ENCODE peak calls at places on chromosomes 6 and 20, in six cellular contexts. One of them, this sample, is unnamed.

GRCh38 chr6:155301867-155302266 is 12.4 kb downstream of the TFB1M start:
- DNase-seq in H1: no peak
- DNase-seq in neuronal stem cell: no peak
- DNase-seq in IMR-90: peak; percentile 55
- DNase-seq in mesenchymal stem cell: peak; percentile 39
- DNase-seq in trophoblast cell: no peak
- DNase-seq in this sample: no peak

GRCh38 chr6:160917581-160917980 is 74.0 kb upstream of the MAP3K4 start:
- DNase-seq in H1: no peak
- DNase-seq in neuronal stem cell: no peak
- DNase-seq in IMR-90: no peak
- DNase-seq in mesenchymal stem cell: no peak
- DNase-seq in trophoblast cell: peak; percentile 29
- DNase-seq in this sample: no peak

GRCh38 chr6:158103228-158103627 is 64.8 kb downstream of the SERAC1 start:
- DNase-seq in H1: no peak
- DNase-seq in neuronal stem cell: no peak
- DNase-seq in IMR-90: no peak
- DNase-seq in mesenchymal stem cell: no peak
- DNase-seq in trophoblast cell: no peak
- DNase-seq in this sample: no peak

GRCh38 chr6:16849280-16850210 is 88.3 kb upstream of the ATXN1 start:
- DNase-seq in H1: no peak
- DNase-seq in neuronal stem cell: no peak
- DNase-seq in IMR-90: peak; percentile 79
- DNase-seq in mesenchymal stem cell: peak; percentile 44
- DNase-seq in trophoblast cell: peak; percentile 30
- DNase-seq in this sample: no peak

GRCh38 chr20:44019638-44020335 is 105.1 kb downstream of the TOX2 start:
- DNase-seq in H1: no peak
- DNase-seq in neuronal stem cell: no peak
- DNase-seq in IMR-90: peak; percentile 23
- DNase-seq in mesenchymal stem cell: peak; percentile 31
- DNase-seq in trophoblast cell: no peak
- DNase-seq in this sample: no peak

GRCh38 chr6:149454405-149454848 is 30.4 kb downstream of the ZC3H12D start:
- DNase-seq in H1: no peak
- DNase-seq in neuronal stem cell: no peak
- DNase-seq in IMR-90: peak; percentile 84
- DNase-seq in mesenchymal stem cell: peak; percentile 69
- DNase-seq in trophoblast cell: no peak
- DNase-seq in this sample: no peak

GRCh38 chr6:155853011-155853410 is 397.4 kb upstream of the NOX3 start:
- DNase-seq in H1: no peak
- DNase-seq in neuronal stem cell: no peak
- DNase-seq in IMR-90: no peak
- DNase-seq in mesenchymal stem cell: no peak
- DNase-seq in trophoblast cell: no peak
- DNase-seq in this sample: no peak

GRCh38 chr6:79373246-79373645 is 138.8 kb upstream of the HMGN3 start:
- DNase-seq in H1: no peak
- DNase-seq in neuronal stem cell: no peak
- DNase-seq in IMR-90: no peak
- DNase-seq in mesenchymal stem cell: no peak
- DNase-seq in trophoblast cell: no peak
- DNase-seq in this sample: no peak

GRCh38 chr20:38671186-38671585 is 53.1 kb upstream of the SLC32A1 start:
- DNase-seq in H1: no peak
- DNase-seq in neuronal stem cell: no peak
- DNase-seq in IMR-90: no peak
- DNase-seq in mesenchymal stem cell: no peak
- DNase-seq in trophoblast cell: no peak
- DNase-seq in this sample: peak; percentile 78

GRCh38 chr20:5845686-5846651 is 95.8 kb downstream of the SHLD1 start:
- DNase-seq in H1: no peak
- DNase-seq in neuronal stem cell: no peak
- DNase-seq in IMR-90: peak; percentile 45
- DNase-seq in mesenchymal stem cell: peak; percentile 95
- DNase-seq in trophoblast cell: no peak
- DNase-seq in this sample: no peak

GRCh38 chr20:44910690-44911262 is 916 bp downstream of the PABPC1L start:
- DNase-seq in H1: no peak
- DNase-seq in neuronal stem cell: peak; percentile 5
- DNase-seq in IMR-90: no peak
- DNase-seq in mesenchymal stem cell: no peak
- DNase-seq in trophoblast cell: no peak
- DNase-seq in this sample: peak; percentile 43

GRCh38 chr6:121105461-121105860 is 228.8 kb downstream of the TBC1D32 start:
- DNase-seq in H1: no peak
- DNase-seq in neuronal stem cell: no peak
- DNase-seq in IMR-90: no peak
- DNase-seq in mesenchymal stem cell: no peak
- DNase-seq in trophoblast cell: peak; percentile 1
- DNase-seq in this sample: no peak

GRCh38 chr20:52060794-52061714 is 130.5 kb downstream of the ZFP64 start:
- DNase-seq in H1: no peak
- DNase-seq in neuronal stem cell: peak; percentile 44
- DNase-seq in IMR-90: no peak
- DNase-seq in mesenchymal stem cell: peak; percentile 54
- DNase-seq in trophoblast cell: no peak
- DNase-seq in this sample: peak; percentile 64

GRCh38 chr6:161618816-161619454 is 345.1 kb upstream of the AGPAT4 start:
- DNase-seq in H1: peak; percentile 31
- DNase-seq in neuronal stem cell: peak; percentile 27
- DNase-seq in IMR-90: no peak
- DNase-seq in mesenchymal stem cell: no peak
- DNase-seq in trophoblast cell: peak; percentile 41
- DNase-seq in this sample: peak; percentile 74

GRCh38 chr6:34391023-34391485 is 1.4 kb downstream of the NUDT3 start:
- DNase-seq in H1: no peak
- DNase-seq in neuronal stem cell: no peak
- DNase-seq in IMR-90: peak; percentile 71
- DNase-seq in mesenchymal stem cell: peak; percentile 77
- DNase-seq in trophoblast cell: peak; percentile 37
- DNase-seq in this sample: no peak

GRCh38 chr20:3843490-3843889 is 3.1 kb upstream of the MAVS start:
- DNase-seq in H1: no peak
- DNase-seq in neuronal stem cell: no peak
- DNase-seq in IMR-90: peak; percentile 84
- DNase-seq in mesenchymal stem cell: peak; percentile 85
- DNase-seq in trophoblast cell: no peak
- DNase-seq in this sample: no peak

GRCh38 chr6:167146977-167147376 is 10.8 kb downstream of the GPR31 start:
- DNase-seq in H1: peak; percentile 61
- DNase-seq in neuronal stem cell: no peak
- DNase-seq in IMR-90: no peak
- DNase-seq in mesenchymal stem cell: no peak
- DNase-seq in trophoblast cell: no peak
- DNase-seq in this sample: peak; percentile 77

GRCh38 chr20:11108102-11108842 is 434.5 kb upstream of the JAG1 start:
- DNase-seq in H1: no peak
- DNase-seq in neuronal stem cell: no peak
- DNase-seq in IMR-90: peak; percentile 39
- DNase-seq in mesenchymal stem cell: no peak
- DNase-seq in trophoblast cell: no peak
- DNase-seq in this sample: no peak

GRCh38 chr6:130431346-130431745 is 65.5 kb downstream of the TMEM200A start:
- DNase-seq in H1: no peak
- DNase-seq in neuronal stem cell: no peak
- DNase-seq in IMR-90: no peak
- DNase-seq in mesenchymal stem cell: no peak
- DNase-seq in trophoblast cell: no peak
- DNase-seq in this sample: no peak

GRCh38 chr6:47787620-47788497 is 6.0 kb downstream of the OPN5 start:
- DNase-seq in H1: no peak
- DNase-seq in neuronal stem cell: peak; percentile 50
- DNase-seq in IMR-90: peak; percentile 51
- DNase-seq in mesenchymal stem cell: peak; percentile 91
- DNase-seq in trophoblast cell: peak; percentile 83
- DNase-seq in this sample: peak; percentile 69

GRCh38 chr6:2111162-2111677 is 134.2 kb downstream of the GMDS start:
- DNase-seq in H1: no peak
- DNase-seq in neuronal stem cell: no peak
- DNase-seq in IMR-90: peak; percentile 89
- DNase-seq in mesenchymal stem cell: peak; percentile 6
- DNase-seq in trophoblast cell: no peak
- DNase-seq in this sample: no peak

GRCh38 chr20:46361386-46361785 is 45.0 kb downstream of the ELMO2 start:
- DNase-seq in H1: no peak
- DNase-seq in neuronal stem cell: no peak
- DNase-seq in IMR-90: no peak
- DNase-seq in mesenchymal stem cell: no peak
- DNase-seq in trophoblast cell: no peak
- DNase-seq in this sample: no peak

GRCh38 chr6:151284012-151284411 is 44.2 kb downstream of the AKAP12 start:
- DNase-seq in H1: no peak
- DNase-seq in neuronal stem cell: no peak
- DNase-seq in IMR-90: no peak
- DNase-seq in mesenchymal stem cell: no peak
- DNase-seq in trophoblast cell: peak; percentile 62
- DNase-seq in this sample: no peak

GRCh38 chr6:136403166-136403980 is 113.7 kb upstream of the BCLAF1 start:
- DNase-seq in H1: no peak
- DNase-seq in neuronal stem cell: no peak
- DNase-seq in IMR-90: peak; percentile 97
- DNase-seq in mesenchymal stem cell: peak; percentile 91
- DNase-seq in trophoblast cell: peak; percentile 95
- DNase-seq in this sample: no peak
- H3K27ac ChIP-seq in H1: no peak overlapping the region
- H3K27ac ChIP-seq in neuronal stem cell: no peak overlapping the region
- H3K27ac ChIP-seq in IMR-90: peak overlapping the region; percentile 81
- H3K27ac ChIP-seq in mesenchymal stem cell: peak overlapping the region; percentile 25
- H3K27ac ChIP-seq in trophoblast cell: peak overlapping the region; percentile 21
- H3K27ac ChIP-seq in this sample: no peak overlapping the region

GRCh38 chr6:170177383-170178265 is 113.3 kb downstream of the DLL1 start:
- DNase-seq in H1: no peak
- DNase-seq in neuronal stem cell: no peak
- DNase-seq in IMR-90: no peak
- DNase-seq in mesenchymal stem cell: peak; percentile 5
- DNase-seq in trophoblast cell: no peak
- DNase-seq in this sample: peak; percentile 26

GRCh38 chr6:170179925-170180324 is 111.0 kb downstream of the DLL1 start:
- DNase-seq in H1: no peak
- DNase-seq in neuronal stem cell: no peak
- DNase-seq in IMR-90: no peak
- DNase-seq in mesenchymal stem cell: no peak
- DNase-seq in trophoblast cell: no peak
- DNase-seq in this sample: no peak

GRCh38 chr6:170176621-170177382 is 114.1 kb downstream of the DLL1 start:
- DNase-seq in H1: no peak
- DNase-seq in neuronal stem cell: no peak
- DNase-seq in IMR-90: no peak
- DNase-seq in mesenchymal stem cell: no peak
- DNase-seq in trophoblast cell: no peak
- DNase-seq in this sample: no peak

GRCh38 chr6:170178561-170179477 is 112.1 kb downstream of the DLL1 start:
- DNase-seq in H1: no peak
- DNase-seq in neuronal stem cell: no peak
- DNase-seq in IMR-90: peak; percentile 21
- DNase-seq in mesenchymal stem cell: no peak
- DNase-seq in trophoblast cell: no peak
- DNase-seq in this sample: peak; percentile 21

GRCh38 chr6:170178266-170178560 is 112.7 kb downstream of the DLL1 start:
- DNase-seq in H1: no peak
- DNase-seq in neuronal stem cell: no peak
- DNase-seq in IMR-90: no peak
- DNase-seq in mesenchymal stem cell: no peak
- DNase-seq in trophoblast cell: no peak
- DNase-seq in this sample: peak; percentile 25
- H2AK5ac ChIP-seq in H1: no peak overlapping the region
- H2AK5ac ChIP-seq in neuronal stem cell: peak overlapping the region; percentile 90
- H2AK5ac ChIP-seq in IMR-90: no peak overlapping the region
- H2AK5ac ChIP-seq in mesenchymal stem cell: no peak overlapping the region
- H2AK5ac ChIP-seq in trophoblast cell: no peak overlapping the region
- H2AK5ac ChIP-seq in this sample: no peak overlapping the region

GRCh38 chr6:72746276-72746675 is 124.4 kb downstream of the KCNQ5 start:
- DNase-seq in H1: no peak
- DNase-seq in neuronal stem cell: no peak
- DNase-seq in IMR-90: peak; percentile 45
- DNase-seq in mesenchymal stem cell: no peak
- DNase-seq in trophoblast cell: no peak
- DNase-seq in this sample: no peak
- H4K91ac ChIP-seq in H1: no peak overlapping the region
- H4K91ac ChIP-seq in neuronal stem cell: no peak overlapping the region
- H4K91ac ChIP-seq in IMR-90: no peak overlapping the region
- H4K91ac ChIP-seq in mesenchymal stem cell: no peak overlapping the region
- H4K91ac ChIP-seq in trophoblast cell: no peak overlapping the region
- H4K91ac ChIP-seq in this sample: no peak overlapping the region

DNA sequence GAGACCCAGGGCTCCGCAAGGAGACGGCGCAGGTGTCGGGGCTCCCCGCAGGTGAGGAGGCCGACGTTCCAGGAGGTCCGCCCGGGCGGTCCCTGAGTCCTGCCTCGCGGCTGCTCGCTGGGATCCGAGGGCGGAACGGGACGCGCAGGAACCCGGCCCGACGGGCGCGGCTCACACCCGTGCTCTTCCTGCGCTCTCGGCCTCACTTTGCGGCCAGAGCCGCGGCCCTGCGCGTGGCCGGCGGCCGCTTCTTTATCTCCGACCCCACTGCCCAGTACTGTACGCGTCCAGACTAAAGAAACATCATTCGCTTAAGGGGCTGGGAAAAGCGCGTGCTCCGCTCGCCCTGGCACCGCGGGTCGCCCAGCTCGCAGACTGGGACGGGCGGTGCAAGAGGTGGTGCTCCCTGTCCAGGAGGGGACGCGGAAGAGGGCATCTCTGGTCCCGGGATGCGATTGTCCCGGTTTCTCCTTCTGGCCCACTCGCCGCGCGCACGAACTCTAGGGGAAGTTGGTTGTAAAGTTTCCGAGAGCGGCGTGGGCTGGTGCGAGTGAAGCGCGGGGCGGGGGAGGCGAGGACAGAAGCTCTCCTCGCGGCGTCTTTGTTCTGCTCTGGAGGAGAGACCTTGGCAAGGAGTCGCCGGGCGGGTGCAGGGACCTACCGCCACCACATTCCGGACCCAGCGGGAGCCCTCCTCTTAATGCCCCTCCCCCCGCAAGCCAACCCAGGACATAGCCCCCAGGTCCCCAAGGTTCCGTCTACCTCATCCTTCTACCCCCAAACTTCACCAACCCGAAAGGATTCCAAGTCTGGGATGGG is 70.9 kb downstream of the SOX4 start:
- DNase-seq in H1: no peak
- DNase-seq in neuronal stem cell: peak; percentile 42
- DNase-seq in IMR-90: no peak
- DNase-seq in mesenchymal stem cell: peak; percentile 44
- DNase-seq in trophoblast cell: peak; percentile 25
- DNase-seq in this sample: peak; percentile 73
- H3K27ac ChIP-seq in H1: peak overlapping the region; percentile 87
- H3K27ac ChIP-seq in neuronal stem cell: no peak overlapping the region
- H3K27ac ChIP-seq in IMR-90: peak overlapping the region; percentile 22
- H3K27ac ChIP-seq in mesenchymal stem cell: no peak overlapping the region
- H3K27ac ChIP-seq in trophoblast cell: no peak overlapping the region
- H3K27ac ChIP-seq in this sample: no peak overlapping the region

DNA sequence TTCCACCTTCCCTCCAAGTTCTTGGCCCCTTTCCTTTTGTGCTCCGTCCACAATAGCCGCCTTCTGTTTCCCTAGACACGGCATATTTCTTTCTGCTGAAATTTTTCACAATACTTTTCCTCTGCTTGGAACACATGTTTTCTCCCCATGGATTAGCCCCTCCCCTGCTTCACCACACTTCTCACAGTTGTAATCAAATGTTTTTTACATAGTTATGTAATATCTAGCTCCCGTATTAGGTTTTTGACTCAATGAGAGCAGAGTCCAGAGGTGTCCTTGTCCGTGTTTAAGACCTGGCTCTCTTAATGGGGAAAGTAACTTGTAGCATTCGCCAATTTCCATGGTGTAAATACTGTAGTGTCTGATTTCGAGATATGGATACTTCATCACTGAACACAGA is 34.7 kb downstream of the PLCB1 start:
- DNase-seq in H1: no peak
- DNase-seq in neuronal stem cell: no peak
- DNase-seq in IMR-90: no peak
- DNase-seq in mesenchymal stem cell: no peak
- DNase-seq in trophoblast cell: no peak
- DNase-seq in this sample: no peak
- H2AK5ac ChIP-seq in H1: no peak overlapping the region
- H2AK5ac ChIP-seq in neuronal stem cell: no peak overlapping the region
- H2AK5ac ChIP-seq in IMR-90: no peak overlapping the region
- H2AK5ac ChIP-seq in mesenchymal stem cell: no peak overlapping the region
- H2AK5ac ChIP-seq in trophoblast cell: no peak overlapping the region
- H2AK5ac ChIP-seq in this sample: no peak overlapping the region

This sample was measured in H9.